ENCODE peak calls at places on chromosomes 2 and 18, in six cellular contexts. W, T, N, O, J and H are unnamed samples.

GRCh38 chr18:9838144-9838877 is 47.5 kb upstream of the TXNDC2 start:
- DNase-seq in W (peak), N (no peak), T (no peak), J (no peak), O (no peak), H (no peak)

GRCh38 chr2:204673877-204674276 is 128.6 kb downstream of the PARD3B start:
- DNase-seq in O (no peak), W (no peak), J (no peak), N (no peak), T (no peak), H (no peak)

GRCh38 chr2:134462791-134463725 is 209.2 kb downstream of the MGAT5 start:
- DNase-seq in O (no peak), T (no peak), J (no peak), W (no peak), N (no peak), H (no peak)

GRCh38 chr2:1585635-1586034 is 158.7 kb downstream of the PXDN start:
- DNase-seq in J (no peak), T (no peak), O (no peak), N (no peak), W (no peak), H (no peak)

GRCh38 chr2:38406597-38407110 is 29.6 kb upstream of the ATL2 start:
- DNase-seq in W (no peak), O (peak), J (no peak), N (no peak), T (no peak), H (no peak)

GRCh38 chr2:16138811-16139662 is 198.7 kb downstream of the MYCN start:
- DNase-seq in W (no peak), T (no peak), J (no peak), N (no peak), O (no peak), H (no peak)

GRCh38 chr2:106095478-106096392 is 98.4 kb downstream of the UXS1 start:
- DNase-seq in N (no peak), W (no peak), J (no peak), O (no peak), T (no peak), H (no peak)

GRCh38 chr2:9797681-9798556 is 45.4 kb upstream of the TAF1B start:
- DNase-seq in W (no peak), J (no peak), T (no peak), N (no peak), O (peak), H (no peak)

GRCh38 chr2:19488009-19488691 is 129.7 kb upstream of the OSR1 start:
- DNase-seq in N (no peak), T (no peak), O (peak), J (no peak), W (peak), H (no peak)

DNA sequence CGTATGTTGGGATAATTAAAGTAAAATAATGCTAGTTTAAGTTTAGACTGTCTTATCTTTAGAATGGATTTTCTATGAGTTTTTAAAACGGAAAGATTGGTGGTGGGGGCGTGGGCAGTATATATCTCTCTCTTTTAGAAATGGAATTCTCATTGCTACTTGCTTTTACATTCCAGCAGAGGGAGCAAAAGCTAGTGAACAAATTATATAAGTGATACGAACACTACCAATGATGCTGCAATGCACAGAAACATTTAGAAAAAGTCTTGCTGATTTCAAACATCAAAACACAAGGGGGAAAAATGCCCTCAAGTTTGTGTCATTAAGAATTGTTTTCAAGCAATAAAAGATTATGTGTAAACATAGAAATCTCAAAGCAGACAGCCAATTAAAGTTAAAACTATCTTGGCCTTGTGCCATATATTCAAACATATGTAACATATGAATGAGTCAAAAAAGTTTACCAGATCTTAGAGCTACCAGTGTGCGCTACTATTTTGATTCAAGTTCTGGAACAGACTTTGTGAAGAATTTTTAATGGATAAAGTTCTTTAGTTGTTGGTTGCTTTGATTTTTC is 296.3 kb upstream of the KCNJ3 start:
- DNase-seq in J (no peak), N (peak), T (no peak), W (peak), O (peak), H (peak)
- TF ChIP-seq CTCF in J (peak), N (peak), T (peak), W (peak), O (peak), H (peak)

DNA sequence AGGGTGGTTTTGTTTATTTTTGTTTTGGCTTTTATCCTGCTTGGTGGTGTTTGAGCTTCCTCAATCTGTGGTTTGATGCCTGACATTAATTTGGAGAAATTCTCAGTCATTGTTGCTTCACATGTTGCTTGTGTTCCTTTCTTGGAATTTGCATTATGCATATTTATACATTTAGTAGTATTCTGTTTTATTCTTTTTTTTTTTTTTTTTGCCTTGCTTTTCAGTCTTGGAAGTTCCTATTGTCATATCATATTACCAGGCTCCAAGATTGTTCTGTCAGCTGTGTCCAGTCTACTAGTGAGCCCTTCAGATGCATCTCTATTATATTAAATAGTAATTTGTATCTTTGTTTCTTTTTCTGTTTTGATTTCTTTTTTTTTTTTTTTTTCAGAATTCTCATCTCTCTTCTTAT is 77.0 kb downstream of the EPC2 start:
- DNase-seq in T (no peak), W (no peak), J (no peak), O (no peak), N (no peak), H (no peak)
- TF ChIP-seq REST in T (no peak), W (no peak), J (no peak), O (no peak), N (no peak), H (no peak)

GRCh38 chr18:33580540-33580939 is 2.5 kb downstream of the ASXL3 start:
- DNase-seq in N (no peak), J (no peak), T (no peak), O (no peak), W (no peak), H (no peak)
- TF ChIP-seq SIN3A in N (no peak), J (no peak), T (no peak), O (no peak), W (no peak), H (no peak)

GRCh38 chr2:33673937-33674336 is 74.8 kb upstream of the FAM98A start:
- DNase-seq in O (no peak), T (no peak), W (peak), N (peak), J (no peak), H (no peak)
- TF ChIP-seq CTCF in O (peak), T (no peak), W (peak), N (peak), J (no peak), H (peak)

GRCh38 chr2:113391073-113391472 is 46.4 kb upstream of the ZNG1B start:
- DNase-seq in T (no peak), J (no peak), N (no peak), W (no peak), O (no peak), H (no peak)

GRCh38 chr2:113390133-113390849 is 47.2 kb upstream of the ZNG1B start:
- DNase-seq in T (peak), O (peak), W (peak), N (peak), J (peak), H (peak)
- TF ChIP-seq REST in T (no peak), O (no peak), W (no peak), N (no peak), J (no peak), H (no peak)